ENCODE peak calls at places on chromosomes 12 and 14, in nine cellular contexts. One of them, this sample, is unnamed. For H3K9me3, the result is how much of the 10 kb centered on the place peaks cover.

GRCh38 chr14:91119556-91120311 is 5.9 kb downstream of the DGLUCY start:
- DNase-seq in heart right ventricle: no peak
- DNase-seq in heart left ventricle: no peak
- DNase-seq in IMR-90: peak
- DNase-seq in neural progenitor cell: no peak
- DNase-seq in left lung: no peak
- DNase-seq in astrocyte: peak
- DNase-seq in AG04450: no peak
- DNase-seq in CD4-positive, alpha-beta memory T cell: no peak
- DNase-seq in this sample: no peak

GRCh38 chr12:6647083-6647604 is at the start of gene ACRBP:
- DNase-seq in astrocyte: peak
- DNase-seq in neural progenitor cell: peak
- DNase-seq in heart right ventricle: peak
- DNase-seq in heart left ventricle: peak
- DNase-seq in CD4-positive, alpha-beta memory T cell: no peak
- DNase-seq in AG04450: no peak
- DNase-seq in IMR-90: peak
- DNase-seq in left lung: peak
- DNase-seq in this sample: no peak

GRCh38 chr12:128879898-128880764 is 26.9 kb downstream of the GLT1D1 start:
- DNase-seq in astrocyte: no peak
- DNase-seq in heart left ventricle: no peak
- DNase-seq in CD4-positive, alpha-beta memory T cell: no peak
- DNase-seq in IMR-90: no peak
- DNase-seq in left lung: no peak
- DNase-seq in AG04450: no peak
- DNase-seq in neural progenitor cell: no peak
- DNase-seq in heart right ventricle: no peak
- DNase-seq in this sample: no peak

GRCh38 chr14:31410048-31410654 is 10.2 kb downstream of the HEATR5A start:
- DNase-seq in AG04450: no peak
- DNase-seq in neural progenitor cell: peak
- DNase-seq in heart right ventricle: no peak
- DNase-seq in CD4-positive, alpha-beta memory T cell: no peak
- DNase-seq in IMR-90: no peak
- DNase-seq in astrocyte: no peak
- DNase-seq in heart left ventricle: no peak
- DNase-seq in left lung: no peak
- DNase-seq in this sample: no peak

GRCh38 chr14:55938249-55938791 is 179.9 kb upstream of the PELI2 start:
- DNase-seq in left lung: no peak
- DNase-seq in neural progenitor cell: no peak
- DNase-seq in AG04450: peak
- DNase-seq in heart left ventricle: peak
- DNase-seq in CD4-positive, alpha-beta memory T cell: no peak
- DNase-seq in heart right ventricle: peak
- DNase-seq in astrocyte: peak
- DNase-seq in IMR-90: peak
- DNase-seq in this sample: no peak

GRCh38 chr12:5524116-5524768 is 92.3 kb downstream of the NTF3 start:
- DNase-seq in IMR-90: no peak
- DNase-seq in neural progenitor cell: no peak
- DNase-seq in astrocyte: no peak
- DNase-seq in heart left ventricle: no peak
- DNase-seq in AG04450: no peak
- DNase-seq in CD4-positive, alpha-beta memory T cell: no peak
- DNase-seq in heart right ventricle: no peak
- DNase-seq in left lung: no peak
- DNase-seq in this sample: no peak

GRCh38 chr12:77102691-77103090 is 37.3 kb upstream of the E2F7 start:
- DNase-seq in neural progenitor cell: no peak
- DNase-seq in IMR-90: peak
- DNase-seq in heart right ventricle: no peak
- DNase-seq in left lung: no peak
- DNase-seq in CD4-positive, alpha-beta memory T cell: no peak
- DNase-seq in AG04450: no peak
- DNase-seq in heart left ventricle: no peak
- DNase-seq in astrocyte: peak
- DNase-seq in this sample: no peak

GRCh38 chr12:90908465-90908864 is 46.5 kb downstream of the CCER1 start:
- DNase-seq in CD4-positive, alpha-beta memory T cell: no peak
- DNase-seq in heart left ventricle: no peak
- DNase-seq in left lung: no peak
- DNase-seq in neural progenitor cell: peak
- DNase-seq in IMR-90: peak
- DNase-seq in astrocyte: peak
- DNase-seq in AG04450: no peak
- DNase-seq in heart right ventricle: no peak
- DNase-seq in this sample: no peak

GRCh38 chr12:96354326-96354725 is 45.9 kb downstream of the CDK17 start:
- DNase-seq in neural progenitor cell: no peak
- DNase-seq in heart left ventricle: no peak
- DNase-seq in IMR-90: peak
- DNase-seq in CD4-positive, alpha-beta memory T cell: no peak
- DNase-seq in astrocyte: no peak
- DNase-seq in AG04450: peak
- DNase-seq in left lung: no peak
- DNase-seq in heart right ventricle: no peak
- DNase-seq in this sample: no peak

GRCh38 chr14:95515523-95516517 is 630 bp downstream of the SYNE3 start:
- DNase-seq in IMR-90: peak
- DNase-seq in neural progenitor cell: peak
- DNase-seq in heart right ventricle: peak
- DNase-seq in AG04450: no peak
- DNase-seq in left lung: peak
- DNase-seq in astrocyte: peak
- DNase-seq in heart left ventricle: peak
- DNase-seq in CD4-positive, alpha-beta memory T cell: peak
- DNase-seq in this sample: peak

GRCh38 chr14:92425101-92425500 is 88.5 kb upstream of the RIN3 start:
- DNase-seq in IMR-90: peak
- DNase-seq in astrocyte: peak
- DNase-seq in heart left ventricle: no peak
- DNase-seq in neural progenitor cell: no peak
- DNase-seq in heart right ventricle: no peak
- DNase-seq in CD4-positive, alpha-beta memory T cell: no peak
- DNase-seq in left lung: no peak
- DNase-seq in AG04450: no peak
- DNase-seq in this sample: no peak

GRCh38 chr12:62866451-62867082 is 68.4 kb downstream of the PPM1H start:
- DNase-seq in neural progenitor cell: no peak
- DNase-seq in heart left ventricle: no peak
- DNase-seq in astrocyte: peak
- DNase-seq in AG04450: peak
- DNase-seq in CD4-positive, alpha-beta memory T cell: no peak
- DNase-seq in heart right ventricle: no peak
- DNase-seq in left lung: no peak
- DNase-seq in IMR-90: peak
- DNase-seq in this sample: no peak

GRCh38 chr12:112555621-112556233 is 137.0 kb downstream of the PTPN11 start:
- DNase-seq in heart right ventricle: no peak
- DNase-seq in left lung: no peak
- DNase-seq in heart left ventricle: no peak
- DNase-seq in CD4-positive, alpha-beta memory T cell: no peak
- DNase-seq in astrocyte: no peak
- DNase-seq in AG04450: no peak
- DNase-seq in IMR-90: no peak
- DNase-seq in neural progenitor cell: no peak
- DNase-seq in this sample: no peak

GRCh38 chr12:110537605-110538409 is 35.7 kb downstream of the RAD9B start:
- DNase-seq in left lung: no peak
- DNase-seq in AG04450: no peak
- DNase-seq in heart right ventricle: peak
- DNase-seq in neural progenitor cell: no peak
- DNase-seq in IMR-90: no peak
- DNase-seq in CD4-positive, alpha-beta memory T cell: no peak
- DNase-seq in heart left ventricle: peak
- DNase-seq in astrocyte: peak
- DNase-seq in this sample: no peak

GRCh38 chr14:61609143-61609851 is 86.0 kb upstream of the HIF1A start:
- DNase-seq in IMR-90: peak
- DNase-seq in heart left ventricle: no peak
- DNase-seq in astrocyte: peak
- DNase-seq in left lung: no peak
- DNase-seq in AG04450: no peak
- DNase-seq in CD4-positive, alpha-beta memory T cell: no peak
- DNase-seq in heart right ventricle: no peak
- DNase-seq in neural progenitor cell: peak
- DNase-seq in this sample: no peak

GRCh38 chr12:7107181-7108041 is 1.6 kb downstream of the C1RL start:
- DNase-seq in neural progenitor cell: no peak
- DNase-seq in heart right ventricle: no peak
- DNase-seq in astrocyte: no peak
- DNase-seq in heart left ventricle: no peak
- DNase-seq in CD4-positive, alpha-beta memory T cell: no peak
- DNase-seq in AG04450: no peak
- DNase-seq in left lung: no peak
- DNase-seq in IMR-90: no peak
- DNase-seq in this sample: no peak

GRCh38 chr12:11777962-11778361 is 128.5 kb downstream of the ETV6 start:
- DNase-seq in CD4-positive, alpha-beta memory T cell: no peak
- DNase-seq in IMR-90: no peak
- DNase-seq in heart right ventricle: no peak
- DNase-seq in neural progenitor cell: no peak
- DNase-seq in astrocyte: no peak
- DNase-seq in left lung: no peak
- DNase-seq in AG04450: no peak
- DNase-seq in heart left ventricle: no peak
- DNase-seq in this sample: no peak

GRCh38 chr12:19800884-19801283 is 361.6 kb downstream of the AEBP2 start:
- DNase-seq in heart right ventricle: no peak
- DNase-seq in neural progenitor cell: no peak
- DNase-seq in AG04450: no peak
- DNase-seq in IMR-90: no peak
- DNase-seq in left lung: no peak
- DNase-seq in CD4-positive, alpha-beta memory T cell: no peak
- DNase-seq in astrocyte: peak
- DNase-seq in heart left ventricle: no peak
- DNase-seq in this sample: no peak

DNA sequence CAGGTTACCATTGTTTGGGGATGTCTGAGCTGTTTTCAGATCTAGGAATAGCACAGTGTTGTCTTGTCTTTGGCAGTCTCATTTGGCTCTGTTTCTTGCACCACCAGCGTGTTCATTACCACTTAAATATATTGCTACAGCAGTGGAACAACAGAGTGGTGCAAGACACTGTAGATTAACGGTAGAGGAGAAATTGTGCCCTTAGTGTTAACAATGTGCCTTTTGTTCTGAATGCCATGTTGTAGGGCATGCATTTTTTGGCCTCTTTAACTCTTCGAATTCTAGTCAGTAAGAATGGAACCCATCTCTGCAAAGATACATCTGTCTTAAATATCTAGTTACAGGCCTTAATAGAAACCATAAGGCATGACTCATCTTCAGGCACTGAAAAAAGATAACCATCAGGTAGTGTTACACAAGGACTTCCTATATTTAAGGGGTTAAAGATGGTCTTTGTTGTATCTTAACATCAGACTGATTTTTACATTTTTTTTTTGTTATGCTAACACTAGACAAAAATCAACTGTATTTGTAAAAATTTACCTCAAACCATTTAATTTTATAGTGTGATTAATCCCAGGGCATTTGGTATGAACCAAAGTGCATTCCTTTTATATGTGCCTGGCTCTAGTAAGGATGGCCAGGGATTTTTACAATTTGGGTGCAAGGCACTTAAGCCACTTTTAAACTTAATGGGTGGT is 12.9 kb downstream of the DYRK2 start:
- DNase-seq in astrocyte: peak
- DNase-seq in left lung: no peak
- DNase-seq in neural progenitor cell: no peak
- DNase-seq in CD4-positive, alpha-beta memory T cell: no peak
- DNase-seq in heart right ventricle: no peak
- DNase-seq in heart left ventricle: no peak
- DNase-seq in IMR-90: peak
- DNase-seq in AG04450: no peak
- DNase-seq in this sample: no peak
- H3K27ac ChIP-seq in astrocyte: no peak
- H3K27ac ChIP-seq in left lung: no peak
- H3K27ac ChIP-seq in neural progenitor cell: no peak
- H3K27ac ChIP-seq in CD4-positive, alpha-beta memory T cell: no peak
- H3K27ac ChIP-seq in heart right ventricle: peak
- H3K27ac ChIP-seq in heart left ventricle: peak
- H3K27ac ChIP-seq in IMR-90: no peak
- H3K27ac ChIP-seq in AG04450: no peak
- H3K27ac ChIP-seq in this sample: no peak

GRCh38 chr12:54282949-54283593 is 2.5 kb downstream of the HNRNPA1 start:
- DNase-seq in left lung: no peak
- DNase-seq in heart right ventricle: no peak
- DNase-seq in IMR-90: no peak
- DNase-seq in neural progenitor cell: no peak
- DNase-seq in CD4-positive, alpha-beta memory T cell: no peak
- DNase-seq in AG04450: no peak
- DNase-seq in astrocyte: no peak
- DNase-seq in heart left ventricle: no peak
- DNase-seq in this sample: no peak
- H3K4me3 ChIP-seq in left lung: no peak
- H3K4me3 ChIP-seq in heart right ventricle: peak
- H3K4me3 ChIP-seq in IMR-90: no peak
- H3K4me3 ChIP-seq in neural progenitor cell: peak
- H3K4me3 ChIP-seq in CD4-positive, alpha-beta memory T cell: peak
- H3K4me3 ChIP-seq in AG04450: peak
- H3K4me3 ChIP-seq in astrocyte: peak
- H3K4me3 ChIP-seq in heart left ventricle: peak
- H3K4me3 ChIP-seq in this sample: peak

GRCh38 chr12:120984351-120984898 is 6.1 kb downstream of the HNF1A start:
- DNase-seq in heart right ventricle: no peak
- DNase-seq in neural progenitor cell: no peak
- DNase-seq in IMR-90: no peak
- DNase-seq in left lung: no peak
- DNase-seq in AG04450: no peak
- DNase-seq in CD4-positive, alpha-beta memory T cell: no peak
- DNase-seq in astrocyte: no peak
- DNase-seq in heart left ventricle: no peak
- DNase-seq in this sample: no peak
- H3K9me3 ChIP-seq in heart right ventricle: under half
- H3K9me3 ChIP-seq in neural progenitor cell: under half
- H3K9me3 ChIP-seq in IMR-90: under half
- H3K9me3 ChIP-seq in left lung: under half
- H3K9me3 ChIP-seq in AG04450: under half
- H3K9me3 ChIP-seq in CD4-positive, alpha-beta memory T cell: under half
- H3K9me3 ChIP-seq in astrocyte: under half
- H3K9me3 ChIP-seq in heart left ventricle: under half
- H3K9me3 ChIP-seq in this sample: under half

DNA sequence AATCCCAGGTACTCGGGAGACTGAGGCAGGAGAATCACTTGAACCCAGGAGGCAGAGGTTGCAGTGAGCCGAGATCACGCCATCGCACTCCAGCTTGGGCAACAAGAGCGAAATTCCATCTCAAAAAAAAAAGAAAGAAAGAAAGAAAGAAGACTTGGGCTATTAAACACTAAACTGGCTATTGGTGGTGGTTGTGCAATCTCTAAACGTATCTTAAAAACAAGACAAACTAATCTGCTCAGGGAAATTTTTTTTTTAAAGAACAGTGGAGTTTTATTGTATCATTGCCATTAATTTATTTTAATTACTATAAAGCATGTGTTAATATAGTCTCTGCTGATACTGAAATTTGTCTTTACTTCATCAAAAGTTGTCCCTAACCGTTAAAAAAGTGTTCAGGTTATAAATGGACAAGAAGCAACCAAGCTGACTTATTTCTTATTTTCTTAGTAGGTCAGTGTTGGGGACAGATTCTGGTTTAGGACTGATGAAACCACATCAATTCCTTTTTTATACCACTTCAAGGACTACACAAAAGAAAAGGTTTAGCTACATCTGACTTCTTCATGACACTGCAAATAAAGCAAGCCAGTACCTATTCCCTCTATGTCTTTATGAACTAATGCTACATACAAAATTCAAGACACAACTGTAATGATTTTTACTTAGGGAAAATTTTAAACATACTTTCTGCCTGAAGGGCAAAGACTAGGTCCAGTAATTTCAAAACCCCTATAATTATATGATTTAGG is 68.7 kb upstream of the KRAS start:
- DNase-seq in CD4-positive, alpha-beta memory T cell: no peak
- DNase-seq in AG04450: no peak
- DNase-seq in astrocyte: no peak
- DNase-seq in IMR-90: no peak
- DNase-seq in neural progenitor cell: no peak
- DNase-seq in left lung: no peak
- DNase-seq in heart right ventricle: no peak
- DNase-seq in heart left ventricle: no peak
- DNase-seq in this sample: no peak
- H3K27ac ChIP-seq in CD4-positive, alpha-beta memory T cell: no peak
- H3K27ac ChIP-seq in AG04450: no peak
- H3K27ac ChIP-seq in astrocyte: no peak
- H3K27ac ChIP-seq in IMR-90: no peak
- H3K27ac ChIP-seq in neural progenitor cell: no peak
- H3K27ac ChIP-seq in left lung: no peak
- H3K27ac ChIP-seq in heart right ventricle: no peak
- H3K27ac ChIP-seq in heart left ventricle: no peak
- H3K27ac ChIP-seq in this sample: no peak